ENCODE peak calls at places on chromosomes 11 and 22, in eight cellular contexts. T, G, E, P, U, H, O and R are unnamed samples.

GRCh38 chr11:121723261-121723741 is 270.5 kb upstream of the SORL1-AS1 start:
- DNase-seq in G (no peak), E (no peak), H (peak; percentile 89), T (peak; percentile 36), U (peak; percentile 78), O (peak; percentile 5), P (no peak), R (peak; percentile 26)

GRCh38 chr11:64877390-64878222 is 815 bp downstream of the EHD1 start:
- DNase-seq in G (no peak), T (no peak), P (no peak), H (peak; percentile 64), O (no peak), U (no peak), E (peak; percentile 45), R (no peak)

GRCh38 chr11:16815047-16815767 is 76.8 kb downstream of the C11orf58 start:
- DNase-seq in P (no peak), H (peak; percentile 81), E (peak; percentile 79), T (no peak), U (peak; percentile 72), O (peak; percentile 22), G (no peak), R (no peak)

GRCh38 chr22:32866953-32867352 is 65.4 kb downstream of the TIMP3 start:
- DNase-seq in H (no peak), G (no peak), E (no peak), O (no peak), U (no peak), P (no peak), T (no peak), R (no peak)

GRCh38 chr11:65779919-65780769 is 632 bp downstream of the AP5B1 start:
- DNase-seq in G (peak; percentile 74), H (peak; percentile 73), U (peak; percentile 66), E (peak; percentile 83), T (peak; percentile 97), P (peak; percentile 55), O (peak; percentile 59), R (peak; percentile 96)

GRCh38 chr11:34644669-34645406 is 23.9 kb downstream of the EHF start:
- DNase-seq in H (no peak), G (no peak), U (peak; percentile 40), O (peak; percentile 38), T (no peak), P (no peak), E (no peak), R (no peak)

GRCh38 chr11:64696045-64696444 is 27.0 kb downstream of the NRXN2 start:
- DNase-seq in U (no peak), P (no peak), H (no peak), G (no peak), O (no peak), T (no peak), E (no peak), R (no peak)

GRCh38 chr11:2575611-2576051 is 124.2 kb downstream of the KCNQ1OT1 start:
- DNase-seq in U (no peak), T (no peak), G (no peak), E (peak; percentile 21), P (no peak), H (no peak), O (no peak), R (no peak)

GRCh38 chr22:39530692-39531331 is 1.7 kb downstream of the RPS19BP1 start:
- DNase-seq in H (peak; percentile 51), U (no peak), E (no peak), G (peak; percentile 51), O (peak; percentile 20), P (no peak), T (peak; percentile 75), R (peak; percentile 35)

GRCh38 chr11:75505966-75506692 is 19.6 kb downstream of the GDPD5 start:
- DNase-seq in O (no peak), T (no peak), P (no peak), G (no peak), E (no peak), H (no peak), U (no peak), R (no peak)

GRCh38 chr11:64349404-64349803 is 9.4 kb downstream of the CCDC88B start:
- DNase-seq in H (no peak), U (no peak), T (peak; percentile 47), O (no peak), E (no peak), G (no peak), P (no peak), R (no peak)

GRCh38 chr22:27990879-27991278 is 71.8 kb upstream of the PITPNB start:
- DNase-seq in H (peak; percentile 58), P (no peak), E (peak; percentile 32), G (no peak), O (peak; percentile 25), U (no peak), T (peak; percentile 95), R (peak; percentile 89)